ENCODE peak calls at places on chromosome 22, in seven cellular contexts. One of them, this sample, is unnamed.

GRCh38 chr22:42693763-42694683 is 26.6 kb downstream of the A4GALT start:
- DNase-seq in mesendoderm: no peak
- DNase-seq in osteocyte: no peak
- DNase-seq in mucosa of gallbladder: no peak
- DNase-seq in left lung: peak; percentile 51
- DNase-seq in fibroblast of the aortic adventitia: no peak
- DNase-seq in transverse colon: no peak
- DNase-seq in this sample: no peak

GRCh38 chr22:40499187-40499753 is 128.9 kb downstream of the SGSM3 start:
- DNase-seq in mesendoderm: peak; percentile 79
- DNase-seq in osteocyte: no peak
- DNase-seq in mucosa of gallbladder: peak; percentile 28
- DNase-seq in left lung: no peak
- DNase-seq in fibroblast of the aortic adventitia: peak; percentile 99
- DNase-seq in transverse colon: no peak
- DNase-seq in this sample: no peak

GRCh38 chr22:17230239-17230638 is 11.0 kb upstream of the ADA2 start:
- DNase-seq in mesendoderm: no peak
- DNase-seq in osteocyte: no peak
- DNase-seq in mucosa of gallbladder: no peak
- DNase-seq in left lung: no peak
- DNase-seq in fibroblast of the aortic adventitia: no peak
- DNase-seq in transverse colon: no peak
- DNase-seq in this sample: no peak

GRCh38 chr22:26484360-26484706 is 656 bp downstream of the SRRD start:
- DNase-seq in mesendoderm: no peak
- DNase-seq in osteocyte: no peak
- DNase-seq in mucosa of gallbladder: no peak
- DNase-seq in left lung: no peak
- DNase-seq in fibroblast of the aortic adventitia: no peak
- DNase-seq in transverse colon: no peak
- DNase-seq in this sample: no peak

GRCh38 chr22:23302171-23303002 is 122.1 kb downstream of the BCR start:
- DNase-seq in mesendoderm: no peak
- DNase-seq in osteocyte: no peak
- DNase-seq in mucosa of gallbladder: no peak
- DNase-seq in left lung: peak; percentile 47
- DNase-seq in fibroblast of the aortic adventitia: no peak
- DNase-seq in transverse colon: no peak
- DNase-seq in this sample: no peak

GRCh38 chr22:42376721-42377177 is 55.5 kb downstream of the NFAM1 start:
- DNase-seq in mesendoderm: peak; percentile 90
- DNase-seq in osteocyte: no peak
- DNase-seq in mucosa of gallbladder: peak; percentile 62
- DNase-seq in left lung: no peak
- DNase-seq in fibroblast of the aortic adventitia: peak; percentile 67
- DNase-seq in transverse colon: peak; percentile 58
- DNase-seq in this sample: no peak

GRCh38 chr22:48397531-48398180 is 1430.0 kb downstream of the BRD1 start:
- DNase-seq in mesendoderm: no peak
- DNase-seq in osteocyte: peak; percentile 74
- DNase-seq in mucosa of gallbladder: no peak
- DNase-seq in left lung: no peak
- DNase-seq in fibroblast of the aortic adventitia: no peak
- DNase-seq in transverse colon: no peak
- DNase-seq in this sample: no peak

GRCh38 chr22:48720662-48721393 is 1106.8 kb downstream of the BRD1 start:
- DNase-seq in mesendoderm: no peak
- DNase-seq in osteocyte: no peak
- DNase-seq in mucosa of gallbladder: no peak
- DNase-seq in left lung: peak; percentile 58
- DNase-seq in fibroblast of the aortic adventitia: no peak
- DNase-seq in transverse colon: no peak
- DNase-seq in this sample: no peak

GRCh38 chr22:44382461-44383038 is 69.8 kb upstream of the SHISAL1 start:
- DNase-seq in mesendoderm: no peak
- DNase-seq in osteocyte: no peak
- DNase-seq in mucosa of gallbladder: no peak
- DNase-seq in left lung: peak; percentile 73
- DNase-seq in fibroblast of the aortic adventitia: no peak
- DNase-seq in transverse colon: no peak
- DNase-seq in this sample: no peak

GRCh38 chr22:46484861-46485595 is 52.4 kb downstream of the CELSR1 start:
- DNase-seq in mesendoderm: peak; percentile 19
- DNase-seq in osteocyte: no peak
- DNase-seq in mucosa of gallbladder: no peak
- DNase-seq in left lung: peak; percentile 36
- DNase-seq in fibroblast of the aortic adventitia: peak; percentile 42
- DNase-seq in transverse colon: no peak
- DNase-seq in this sample: no peak

GRCh38 chr22:42943981-42944380 is 71.0 kb downstream of the PACSIN2 start:
- DNase-seq in mesendoderm: no peak
- DNase-seq in osteocyte: no peak
- DNase-seq in mucosa of gallbladder: no peak
- DNase-seq in left lung: no peak
- DNase-seq in fibroblast of the aortic adventitia: no peak
- DNase-seq in transverse colon: no peak
- DNase-seq in this sample: no peak

GRCh38 chr22:50201191-50202129 is 649 bp downstream of the SELENOO start:
- DNase-seq in mesendoderm: no peak
- DNase-seq in osteocyte: no peak
- DNase-seq in mucosa of gallbladder: no peak
- DNase-seq in left lung: no peak
- DNase-seq in fibroblast of the aortic adventitia: no peak
- DNase-seq in transverse colon: no peak
- DNase-seq in this sample: no peak

GRCh38 chr22:49028111-49028510 is 799.6 kb downstream of the BRD1 start:
- DNase-seq in mesendoderm: no peak
- DNase-seq in osteocyte: no peak
- DNase-seq in mucosa of gallbladder: no peak
- DNase-seq in left lung: no peak
- DNase-seq in fibroblast of the aortic adventitia: no peak
- DNase-seq in transverse colon: no peak
- DNase-seq in this sample: no peak

GRCh38 chr22:40395607-40396006 is 25.2 kb downstream of the SGSM3 start:
- DNase-seq in mesendoderm: no peak
- DNase-seq in osteocyte: no peak
- DNase-seq in mucosa of gallbladder: no peak
- DNase-seq in left lung: no peak
- DNase-seq in fibroblast of the aortic adventitia: no peak
- DNase-seq in transverse colon: no peak
- DNase-seq in this sample: no peak

GRCh38 chr22:45938913-45939312 is 38.0 kb downstream of the WNT7B start:
- DNase-seq in mesendoderm: no peak
- DNase-seq in osteocyte: no peak
- DNase-seq in mucosa of gallbladder: no peak
- DNase-seq in left lung: no peak
- DNase-seq in fibroblast of the aortic adventitia: no peak
- DNase-seq in transverse colon: no peak
- DNase-seq in this sample: no peak

GRCh38 chr22:30015846-30016245 is 64.4 kb upstream of the HORMAD2 start:
- DNase-seq in mesendoderm: no peak
- DNase-seq in osteocyte: no peak
- DNase-seq in mucosa of gallbladder: no peak
- DNase-seq in left lung: no peak
- DNase-seq in fibroblast of the aortic adventitia: peak; percentile 51
- DNase-seq in transverse colon: no peak
- DNase-seq in this sample: no peak

GRCh38 chr22:19980766-19981165 is 35.9 kb downstream of the ARVCF start:
- DNase-seq in mesendoderm: no peak
- DNase-seq in osteocyte: no peak
- DNase-seq in mucosa of gallbladder: no peak
- DNase-seq in left lung: peak; percentile 24
- DNase-seq in fibroblast of the aortic adventitia: no peak
- DNase-seq in transverse colon: no peak
- DNase-seq in this sample: no peak

GRCh38 chr22:27990879-27991278 is 71.8 kb upstream of the PITPNB start:
- DNase-seq in mesendoderm: peak; percentile 92
- DNase-seq in osteocyte: peak; percentile 88
- DNase-seq in mucosa of gallbladder: peak; percentile 19
- DNase-seq in left lung: no peak
- DNase-seq in fibroblast of the aortic adventitia: peak; percentile 57
- DNase-seq in transverse colon: peak; percentile 15
- DNase-seq in this sample: no peak

GRCh38 chr22:17985606-17986005 is 38.8 kb downstream of the MICAL3 start:
- DNase-seq in mesendoderm: no peak
- DNase-seq in osteocyte: no peak
- DNase-seq in mucosa of gallbladder: no peak
- DNase-seq in left lung: no peak
- DNase-seq in fibroblast of the aortic adventitia: no peak
- DNase-seq in transverse colon: no peak
- DNase-seq in this sample: no peak

GRCh38 chr22:31609716-31610115 is 52.3 kb downstream of the PISD start:
- DNase-seq in mesendoderm: no peak
- DNase-seq in osteocyte: no peak
- DNase-seq in mucosa of gallbladder: no peak
- DNase-seq in left lung: no peak
- DNase-seq in fibroblast of the aortic adventitia: no peak
- DNase-seq in transverse colon: no peak
- DNase-seq in this sample: no peak

GRCh38 chr22:43129426-43130425 is 13.5 kb downstream of the MCAT start:
- DNase-seq in mesendoderm: no peak
- DNase-seq in osteocyte: no peak
- DNase-seq in mucosa of gallbladder: no peak
- DNase-seq in left lung: no peak
- DNase-seq in fibroblast of the aortic adventitia: no peak
- DNase-seq in transverse colon: no peak
- DNase-seq in this sample: no peak

GRCh38 chr22:46533434-46533833 is 4.0 kb downstream of the CELSR1 start:
- DNase-seq in mesendoderm: no peak
- DNase-seq in osteocyte: no peak
- DNase-seq in mucosa of gallbladder: no peak
- DNase-seq in left lung: peak; percentile 85
- DNase-seq in fibroblast of the aortic adventitia: no peak
- DNase-seq in transverse colon: no peak
- DNase-seq in this sample: no peak

GRCh38 chr22:29096736-29097669 is 24.2 kb downstream of the KREMEN1 start:
- DNase-seq in mesendoderm: no peak
- DNase-seq in osteocyte: no peak
- DNase-seq in mucosa of gallbladder: no peak
- DNase-seq in left lung: no peak
- DNase-seq in fibroblast of the aortic adventitia: no peak
- DNase-seq in transverse colon: no peak
- DNase-seq in this sample: no peak

GRCh38 chr22:35257321-35258143 is at the start of gene HMGXB4:
- DNase-seq in mesendoderm: peak; percentile 94
- DNase-seq in osteocyte: peak; percentile 95
- DNase-seq in mucosa of gallbladder: peak; percentile 89
- DNase-seq in left lung: peak; percentile 98
- DNase-seq in fibroblast of the aortic adventitia: peak; percentile 88
- DNase-seq in transverse colon: peak; percentile 88
- DNase-seq in this sample: peak; percentile 87

GRCh38 chr22:22720201-22720723 is 75.8 kb downstream of the GGTLC2 start:
- DNase-seq in mesendoderm: peak; percentile 87
- DNase-seq in osteocyte: no peak
- DNase-seq in mucosa of gallbladder: peak; percentile 41
- DNase-seq in left lung: no peak
- DNase-seq in fibroblast of the aortic adventitia: peak; percentile 51
- DNase-seq in transverse colon: peak; percentile 35
- DNase-seq in this sample: no peak

GRCh38 chr22:29344137-29344536 is 28.6 kb upstream of the RASL10A start:
- DNase-seq in mesendoderm: peak; percentile 37
- DNase-seq in osteocyte: no peak
- DNase-seq in mucosa of gallbladder: peak; percentile 67
- DNase-seq in left lung: peak; percentile 85
- DNase-seq in fibroblast of the aortic adventitia: peak; percentile 91
- DNase-seq in transverse colon: peak; percentile 45
- DNase-seq in this sample: no peak

GRCh38 chr22:36419177-36419911 is 31.6 kb upstream of the MYH9 start:
- DNase-seq in mesendoderm: peak; percentile 61
- DNase-seq in osteocyte: no peak
- DNase-seq in mucosa of gallbladder: peak; percentile 69
- DNase-seq in left lung: no peak
- DNase-seq in fibroblast of the aortic adventitia: peak; percentile 62
- DNase-seq in transverse colon: peak; percentile 67
- DNase-seq in this sample: no peak

GRCh38 chr22:28023036-28023435 is 104.0 kb upstream of the PITPNB start:
- DNase-seq in mesendoderm: no peak
- DNase-seq in osteocyte: peak; percentile 78
- DNase-seq in mucosa of gallbladder: no peak
- DNase-seq in left lung: no peak
- DNase-seq in fibroblast of the aortic adventitia: no peak
- DNase-seq in transverse colon: no peak
- DNase-seq in this sample: no peak

GRCh38 chr22:46066691-46067090 is 83.6 kb upstream of the PPARA start:
- DNase-seq in mesendoderm: no peak
- DNase-seq in osteocyte: no peak
- DNase-seq in mucosa of gallbladder: no peak
- DNase-seq in left lung: peak; percentile 25
- DNase-seq in fibroblast of the aortic adventitia: peak; percentile 70
- DNase-seq in transverse colon: peak; percentile 29
- DNase-seq in this sample: no peak

GRCh38 chr22:40637181-40638150 is 947 bp upstream of the MRTFA start:
- DNase-seq in mesendoderm: no peak
- DNase-seq in osteocyte: no peak
- DNase-seq in mucosa of gallbladder: no peak
- DNase-seq in left lung: peak; percentile 84
- DNase-seq in fibroblast of the aortic adventitia: no peak
- DNase-seq in transverse colon: peak; percentile 70
- DNase-seq in this sample: no peak

GRCh38 chr22:30436196-30436595 is 10.6 kb downstream of the MTFP1 start:
- DNase-seq in mesendoderm: no peak
- DNase-seq in osteocyte: no peak
- DNase-seq in mucosa of gallbladder: no peak
- DNase-seq in left lung: no peak
- DNase-seq in fibroblast of the aortic adventitia: no peak
- DNase-seq in transverse colon: no peak
- DNase-seq in this sample: no peak

GRCh38 chr22:36201630-36202312 is at the start of gene APOL4:
- DNase-seq in mesendoderm: no peak
- DNase-seq in osteocyte: no peak
- DNase-seq in mucosa of gallbladder: peak; percentile 64
- DNase-seq in left lung: peak; percentile 77
- DNase-seq in fibroblast of the aortic adventitia: peak; percentile 79
- DNase-seq in transverse colon: peak; percentile 66
- DNase-seq in this sample: no peak

GRCh38 chr22:45273452-45274075 is 11.2 kb upstream of the UPK3A start:
- DNase-seq in mesendoderm: no peak
- DNase-seq in osteocyte: no peak
- DNase-seq in mucosa of gallbladder: peak; percentile 81
- DNase-seq in left lung: no peak
- DNase-seq in fibroblast of the aortic adventitia: no peak
- DNase-seq in transverse colon: peak; percentile 84
- DNase-seq in this sample: no peak

GRCh38 chr22:20573830-20574615 is 66.6 kb downstream of the MED15 start:
- DNase-seq in mesendoderm: no peak
- DNase-seq in osteocyte: no peak
- DNase-seq in mucosa of gallbladder: no peak
- DNase-seq in left lung: no peak
- DNase-seq in fibroblast of the aortic adventitia: no peak
- DNase-seq in transverse colon: no peak
- DNase-seq in this sample: no peak

GRCh38 chr22:45010532-45010900 is 711 bp upstream of the PHF21B start:
- DNase-seq in mesendoderm: no peak
- DNase-seq in osteocyte: no peak
- DNase-seq in mucosa of gallbladder: no peak
- DNase-seq in left lung: peak; percentile 15
- DNase-seq in fibroblast of the aortic adventitia: no peak
- DNase-seq in transverse colon: no peak
- DNase-seq in this sample: no peak

GRCh38 chr22:35399114-35399677 is 744 bp upstream of the MCM5 start:
- DNase-seq in mesendoderm: peak; percentile 23
- DNase-seq in osteocyte: no peak
- DNase-seq in mucosa of gallbladder: no peak
- DNase-seq in left lung: no peak
- DNase-seq in fibroblast of the aortic adventitia: no peak
- DNase-seq in transverse colon: no peak
- DNase-seq in this sample: no peak

GRCh38 chr22:26444777-26445176 is 15.7 kb downstream of the ASPHD2 start:
- DNase-seq in mesendoderm: no peak
- DNase-seq in osteocyte: no peak
- DNase-seq in mucosa of gallbladder: no peak
- DNase-seq in left lung: no peak
- DNase-seq in fibroblast of the aortic adventitia: no peak
- DNase-seq in transverse colon: no peak
- DNase-seq in this sample: no peak

GRCh38 chr22:39230261-39231196 is 14.3 kb downstream of the PDGFB start:
- DNase-seq in mesendoderm: peak; percentile 86
- DNase-seq in osteocyte: no peak
- DNase-seq in mucosa of gallbladder: no peak
- DNase-seq in left lung: peak; percentile 66
- DNase-seq in fibroblast of the aortic adventitia: no peak
- DNase-seq in transverse colon: no peak
- DNase-seq in this sample: no peak

This sample was measured in type B pancreatic cell.